ENCODE peak calls at places on chromosomes 6 and 20, in nine cellular contexts. One of them, this sample, is unnamed.

GRCh38 chr20:61487346-61488022 is 235.4 kb downstream of the CDH4 start:
- DNase-seq in coronary artery: no peak
- DNase-seq in endothelial cell: no peak
- DNase-seq in IMR-90: no peak
- DNase-seq in OCI-LY7: no peak
- DNase-seq in AG09309: no peak
- DNase-seq in WTC11: no peak
- DNase-seq in lower leg skin: peak
- DNase-seq in cardiac muscle cell: no peak
- DNase-seq in this sample: no peak

GRCh38 chr6:115838763-115839401 is 221.8 kb downstream of the FRK start:
- DNase-seq in coronary artery: no peak
- DNase-seq in endothelial cell: peak
- DNase-seq in IMR-90: peak
- DNase-seq in OCI-LY7: peak
- DNase-seq in AG09309: no peak
- DNase-seq in WTC11: peak
- DNase-seq in lower leg skin: no peak
- DNase-seq in cardiac muscle cell: peak
- DNase-seq in this sample: no peak

GRCh38 chr20:23255658-23256385 is 94.8 kb upstream of the NXT1 start:
- DNase-seq in coronary artery: peak
- DNase-seq in endothelial cell: no peak
- DNase-seq in IMR-90: peak
- DNase-seq in OCI-LY7: no peak
- DNase-seq in AG09309: no peak
- DNase-seq in WTC11: no peak
- DNase-seq in lower leg skin: no peak
- DNase-seq in cardiac muscle cell: no peak
- DNase-seq in this sample: no peak

GRCh38 chr6:125154184-125155135 is 887 bp downstream of the TPD52L1 start:
- DNase-seq in coronary artery: peak
- DNase-seq in endothelial cell: peak
- DNase-seq in IMR-90: no peak
- DNase-seq in OCI-LY7: peak
- DNase-seq in AG09309: no peak
- DNase-seq in WTC11: peak
- DNase-seq in lower leg skin: no peak
- DNase-seq in cardiac muscle cell: peak
- DNase-seq in this sample: no peak

GRCh38 chr20:19811231-19811630 is 53.2 kb downstream of the RIN2 start:
- DNase-seq in coronary artery: no peak
- DNase-seq in endothelial cell: no peak
- DNase-seq in IMR-90: no peak
- DNase-seq in OCI-LY7: no peak
- DNase-seq in AG09309: no peak
- DNase-seq in WTC11: no peak
- DNase-seq in lower leg skin: no peak
- DNase-seq in cardiac muscle cell: no peak
- DNase-seq in this sample: no peak

GRCh38 chr6:112232845-112233256 is 21.5 kb downstream of the LAMA4 start:
- DNase-seq in coronary artery: no peak
- DNase-seq in endothelial cell: no peak
- DNase-seq in IMR-90: peak
- DNase-seq in OCI-LY7: no peak
- DNase-seq in AG09309: no peak
- DNase-seq in WTC11: no peak
- DNase-seq in lower leg skin: no peak
- DNase-seq in cardiac muscle cell: no peak
- DNase-seq in this sample: peak

GRCh38 chr6:158758941-158759479 is 60.2 kb downstream of the EZR start:
- DNase-seq in coronary artery: peak
- DNase-seq in endothelial cell: no peak
- DNase-seq in IMR-90: no peak
- DNase-seq in OCI-LY7: no peak
- DNase-seq in AG09309: no peak
- DNase-seq in WTC11: no peak
- DNase-seq in lower leg skin: peak
- DNase-seq in cardiac muscle cell: no peak
- DNase-seq in this sample: no peak

GRCh38 chr20:4546342-4546741 is 175.4 kb upstream of the PRND start:
- DNase-seq in coronary artery: no peak
- DNase-seq in endothelial cell: no peak
- DNase-seq in IMR-90: no peak
- DNase-seq in OCI-LY7: no peak
- DNase-seq in AG09309: no peak
- DNase-seq in WTC11: peak
- DNase-seq in lower leg skin: no peak
- DNase-seq in cardiac muscle cell: no peak
- DNase-seq in this sample: no peak

GRCh38 chr6:28996844-28997502 is 8.1 kb downstream of the ZNF311 start:
- DNase-seq in coronary artery: no peak
- DNase-seq in endothelial cell: no peak
- DNase-seq in IMR-90: peak
- DNase-seq in OCI-LY7: no peak
- DNase-seq in AG09309: no peak
- DNase-seq in WTC11: no peak
- DNase-seq in lower leg skin: no peak
- DNase-seq in cardiac muscle cell: no peak
- DNase-seq in this sample: peak

GRCh38 chr6:75183099-75183541 is 22.7 kb downstream of the COL12A1 start:
- DNase-seq in coronary artery: no peak
- DNase-seq in endothelial cell: no peak
- DNase-seq in IMR-90: peak
- DNase-seq in OCI-LY7: no peak
- DNase-seq in AG09309: peak
- DNase-seq in WTC11: no peak
- DNase-seq in lower leg skin: no peak
- DNase-seq in cardiac muscle cell: no peak
- DNase-seq in this sample: peak

GRCh38 chr6:80143312-80143960 is 37.0 kb downstream of the BCKDHB start:
- DNase-seq in coronary artery: peak
- DNase-seq in endothelial cell: no peak
- DNase-seq in IMR-90: peak
- DNase-seq in OCI-LY7: no peak
- DNase-seq in AG09309: peak
- DNase-seq in WTC11: no peak
- DNase-seq in lower leg skin: peak
- DNase-seq in cardiac muscle cell: no peak
- DNase-seq in this sample: peak

GRCh38 chr6:106125925-106126435 is 39.8 kb downstream of the PRDM1 start:
- DNase-seq in coronary artery: peak
- DNase-seq in endothelial cell: no peak
- DNase-seq in IMR-90: no peak
- DNase-seq in OCI-LY7: no peak
- DNase-seq in AG09309: no peak
- DNase-seq in WTC11: no peak
- DNase-seq in lower leg skin: peak
- DNase-seq in cardiac muscle cell: no peak
- DNase-seq in this sample: no peak

GRCh38 chr6:1864496-1864895 is 254.8 kb downstream of the FOXC1 start:
- DNase-seq in coronary artery: no peak
- DNase-seq in endothelial cell: no peak
- DNase-seq in IMR-90: no peak
- DNase-seq in OCI-LY7: no peak
- DNase-seq in AG09309: no peak
- DNase-seq in WTC11: no peak
- DNase-seq in lower leg skin: no peak
- DNase-seq in cardiac muscle cell: peak
- DNase-seq in this sample: no peak

GRCh38 chr20:51700809-51701285 is 67.3 kb downstream of the ATP9A start:
- DNase-seq in coronary artery: no peak
- DNase-seq in endothelial cell: peak
- DNase-seq in IMR-90: peak
- DNase-seq in OCI-LY7: peak
- DNase-seq in AG09309: no peak
- DNase-seq in WTC11: peak
- DNase-seq in lower leg skin: no peak
- DNase-seq in cardiac muscle cell: peak
- DNase-seq in this sample: peak

GRCh38 chr20:32995802-32996201 is 8.4 kb downstream of the SUN5 start:
- DNase-seq in coronary artery: no peak
- DNase-seq in endothelial cell: no peak
- DNase-seq in IMR-90: no peak
- DNase-seq in OCI-LY7: no peak
- DNase-seq in AG09309: no peak
- DNase-seq in WTC11: no peak
- DNase-seq in lower leg skin: no peak
- DNase-seq in cardiac muscle cell: no peak
- DNase-seq in this sample: no peak
- TF ChIP-seq CTCF in coronary artery: no peak
- TF ChIP-seq CTCF in endothelial cell: no peak
- TF ChIP-seq CTCF in IMR-90: no peak
- TF ChIP-seq CTCF in OCI-LY7: peak
- TF ChIP-seq CTCF in AG09309: no peak
- TF ChIP-seq CTCF in WTC11: peak
- TF ChIP-seq CTCF in lower leg skin: no peak
- TF ChIP-seq CTCF in cardiac muscle cell: peak
- TF ChIP-seq CTCF in this sample: peak

GRCh38 chr20:32761831-32762753 is at the start of gene DNMT3B:
- DNase-seq in coronary artery: no peak
- DNase-seq in endothelial cell: peak
- DNase-seq in IMR-90: peak
- DNase-seq in OCI-LY7: peak
- DNase-seq in AG09309: no peak
- DNase-seq in WTC11: peak
- DNase-seq in lower leg skin: peak
- DNase-seq in cardiac muscle cell: peak
- DNase-seq in this sample: peak
- TF ChIP-seq CTCF in coronary artery: no peak
- TF ChIP-seq CTCF in endothelial cell: peak
- TF ChIP-seq CTCF in IMR-90: peak
- TF ChIP-seq CTCF in OCI-LY7: peak
- TF ChIP-seq CTCF in AG09309: peak
- TF ChIP-seq CTCF in WTC11: no peak
- TF ChIP-seq CTCF in lower leg skin: no peak
- TF ChIP-seq CTCF in cardiac muscle cell: no peak
- TF ChIP-seq CTCF in this sample: peak

DNA sequence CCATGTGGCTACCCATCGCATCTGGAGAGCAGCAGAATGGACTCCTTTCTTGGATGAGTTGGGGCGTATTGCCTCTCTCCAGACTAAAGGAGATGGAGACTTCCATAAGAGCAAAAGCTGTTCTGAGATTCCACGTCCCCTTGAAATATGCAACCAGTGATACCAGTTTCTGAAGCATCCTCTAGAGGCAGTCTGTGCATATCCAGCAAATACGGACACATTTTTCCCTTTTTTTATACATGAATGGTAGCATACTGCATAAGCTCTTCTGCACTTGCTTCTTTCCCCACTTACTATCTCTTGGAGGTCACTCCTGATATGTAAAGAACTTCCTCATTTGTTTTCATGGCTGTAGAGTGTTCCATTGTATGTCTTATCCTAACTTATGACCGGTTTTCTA is 34.6 kb downstream of the TAF8 start:
- DNase-seq in coronary artery: no peak
- DNase-seq in endothelial cell: no peak
- DNase-seq in IMR-90: peak
- DNase-seq in OCI-LY7: no peak
- DNase-seq in AG09309: no peak
- DNase-seq in WTC11: no peak
- DNase-seq in lower leg skin: no peak
- DNase-seq in cardiac muscle cell: no peak
- DNase-seq in this sample: no peak
- TF ChIP-seq CTCF in coronary artery: no peak
- TF ChIP-seq CTCF in endothelial cell: no peak
- TF ChIP-seq CTCF in IMR-90: peak
- TF ChIP-seq CTCF in OCI-LY7: peak
- TF ChIP-seq CTCF in AG09309: peak
- TF ChIP-seq CTCF in WTC11: no peak
- TF ChIP-seq CTCF in lower leg skin: no peak
- TF ChIP-seq CTCF in cardiac muscle cell: no peak
- TF ChIP-seq CTCF in this sample: peak

DNA sequence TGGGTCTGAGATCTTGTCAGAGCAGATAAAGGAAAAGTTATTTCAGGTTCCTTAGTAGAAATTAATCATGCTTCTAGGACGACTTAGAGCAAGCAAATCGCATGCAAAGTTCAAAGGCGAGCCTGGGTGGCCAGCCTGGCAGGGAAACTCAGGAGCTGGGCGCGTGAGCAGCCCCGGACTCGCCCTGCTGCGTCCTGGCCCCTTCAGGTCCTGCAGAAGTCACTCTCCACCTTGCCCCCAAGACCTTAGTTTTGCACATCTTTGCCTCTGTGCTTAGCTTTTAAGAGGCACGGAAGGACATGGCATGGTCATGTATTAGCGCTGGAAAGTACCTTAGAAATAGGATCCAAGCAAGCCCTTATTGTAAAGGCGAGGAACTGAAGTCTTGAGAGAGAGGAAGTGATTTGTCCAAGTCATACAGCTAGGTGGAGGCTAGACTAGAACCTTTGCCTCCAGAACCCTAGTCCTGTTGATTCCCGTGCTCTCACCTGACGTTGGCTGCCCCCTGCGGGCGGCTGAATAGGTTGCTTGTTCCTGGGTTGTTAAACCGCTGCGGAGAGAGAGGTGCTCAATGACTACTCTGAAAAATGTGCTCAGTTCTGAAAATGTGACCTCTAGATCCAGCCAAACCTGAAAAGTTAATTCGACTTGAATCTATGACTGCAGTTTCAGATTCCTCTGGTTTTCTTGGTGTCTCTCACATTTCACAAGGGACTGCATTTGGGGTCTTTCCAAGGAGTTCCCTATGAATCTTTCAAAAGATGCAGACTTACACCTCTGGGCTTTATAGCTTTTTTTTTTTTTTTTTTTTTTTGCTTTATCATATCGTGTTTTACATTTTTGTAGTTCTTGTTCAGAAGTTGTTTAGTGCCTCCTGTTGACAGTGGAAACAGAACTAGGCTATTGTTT is 2.7 kb downstream of the MYB start:
- DNase-seq in coronary artery: no peak
- DNase-seq in endothelial cell: peak
- DNase-seq in IMR-90: peak
- DNase-seq in OCI-LY7: peak
- DNase-seq in AG09309: no peak
- DNase-seq in WTC11: peak
- DNase-seq in lower leg skin: no peak
- DNase-seq in cardiac muscle cell: peak
- DNase-seq in this sample: no peak
- TF ChIP-seq CTCF in coronary artery: peak
- TF ChIP-seq CTCF in endothelial cell: peak
- TF ChIP-seq CTCF in IMR-90: peak
- TF ChIP-seq CTCF in OCI-LY7: peak
- TF ChIP-seq CTCF in AG09309: peak
- TF ChIP-seq CTCF in WTC11: peak
- TF ChIP-seq CTCF in lower leg skin: no peak
- TF ChIP-seq CTCF in cardiac muscle cell: peak
- TF ChIP-seq CTCF in this sample: peak

GRCh38 chr6:37256692-37257319 is 766 bp upstream of the TBC1D22B start:
- DNase-seq in coronary artery: no peak
- DNase-seq in endothelial cell: no peak
- DNase-seq in IMR-90: peak
- DNase-seq in OCI-LY7: no peak
- DNase-seq in AG09309: no peak
- DNase-seq in WTC11: no peak
- DNase-seq in lower leg skin: no peak
- DNase-seq in cardiac muscle cell: no peak
- DNase-seq in this sample: no peak
- TF ChIP-seq CTCF in coronary artery: no peak
- TF ChIP-seq CTCF in endothelial cell: no peak
- TF ChIP-seq CTCF in IMR-90: no peak
- TF ChIP-seq CTCF in OCI-LY7: no peak
- TF ChIP-seq CTCF in AG09309: no peak
- TF ChIP-seq CTCF in WTC11: no peak
- TF ChIP-seq CTCF in lower leg skin: no peak
- TF ChIP-seq CTCF in cardiac muscle cell: no peak
- TF ChIP-seq CTCF in this sample: no peak